ENCODE peak calls at places on chromosomes 2 and 18, in six cellular contexts. One of them, this sample, is unnamed.

GRCh38 chr2:8086796-8087479 is 594.9 kb upstream of the ID2 start:
- DNase-seq in A549: peak; percentile 38
- DNase-seq in transverse colon: no peak
- DNase-seq in stomach: no peak
- DNase-seq in upper lobe of left lung: no peak
- DNase-seq in suprapubic skin: no peak
- DNase-seq in this sample: no peak

GRCh38 chr2:140808816-140809215 is 1322.0 kb downstream of the LRP1B start:
- DNase-seq in A549: peak; percentile 32
- DNase-seq in transverse colon: no peak
- DNase-seq in stomach: no peak
- DNase-seq in upper lobe of left lung: no peak
- DNase-seq in suprapubic skin: no peak
- DNase-seq in this sample: no peak

GRCh38 chr2:217527586-217528202 is 475.1 kb downstream of the TNS1 start:
- DNase-seq in A549: no peak
- DNase-seq in transverse colon: no peak
- DNase-seq in stomach: no peak
- DNase-seq in upper lobe of left lung: no peak
- DNase-seq in suprapubic skin: no peak
- DNase-seq in this sample: no peak

GRCh38 chr18:60987963-60988362 is 345.3 kb upstream of the CDH20 start:
- DNase-seq in A549: no peak
- DNase-seq in transverse colon: no peak
- DNase-seq in stomach: no peak
- DNase-seq in upper lobe of left lung: no peak
- DNase-seq in suprapubic skin: no peak
- DNase-seq in this sample: no peak

GRCh38 chr2:130877258-130877657 is 40.5 kb downstream of the ARHGEF4 start:
- DNase-seq in A549: no peak
- DNase-seq in transverse colon: no peak
- DNase-seq in stomach: no peak
- DNase-seq in upper lobe of left lung: no peak
- DNase-seq in suprapubic skin: no peak
- DNase-seq in this sample: no peak

GRCh38 chr18:2083691-2084090 is 487.6 kb downstream of the METTL4 start:
- DNase-seq in A549: peak; percentile 19
- DNase-seq in transverse colon: no peak
- DNase-seq in stomach: no peak
- DNase-seq in upper lobe of left lung: no peak
- DNase-seq in suprapubic skin: no peak
- DNase-seq in this sample: no peak

GRCh38 chr2:134327367-134327766 is 73.5 kb downstream of the MGAT5 start:
- DNase-seq in A549: no peak
- DNase-seq in transverse colon: no peak
- DNase-seq in stomach: no peak
- DNase-seq in upper lobe of left lung: no peak
- DNase-seq in suprapubic skin: no peak
- DNase-seq in this sample: no peak

GRCh38 chr2:171200469-171200868 is 39.8 kb upstream of the TLK1 start:
- DNase-seq in A549: no peak
- DNase-seq in transverse colon: no peak
- DNase-seq in stomach: no peak
- DNase-seq in upper lobe of left lung: no peak
- DNase-seq in suprapubic skin: no peak
- DNase-seq in this sample: no peak

GRCh38 chr2:43159797-43160196 is 66.6 kb downstream of the ZFP36L2 start:
- DNase-seq in A549: no peak
- DNase-seq in transverse colon: no peak
- DNase-seq in stomach: no peak
- DNase-seq in upper lobe of left lung: no peak
- DNase-seq in suprapubic skin: no peak
- DNase-seq in this sample: no peak

GRCh38 chr2:118774458-118775133 is 72.9 kb downstream of the EN1 start:
- DNase-seq in A549: peak; percentile 16
- DNase-seq in transverse colon: peak; percentile 29
- DNase-seq in stomach: peak; percentile 32
- DNase-seq in upper lobe of left lung: peak; percentile 89
- DNase-seq in suprapubic skin: peak; percentile 85
- DNase-seq in this sample: no peak

GRCh38 chr18:27707201-27707600 is 469.7 kb downstream of the CDH2 start:
- DNase-seq in A549: no peak
- DNase-seq in transverse colon: no peak
- DNase-seq in stomach: no peak
- DNase-seq in upper lobe of left lung: no peak
- DNase-seq in suprapubic skin: no peak
- DNase-seq in this sample: no peak

GRCh38 chr2:106030287-106031268 is 163.5 kb downstream of the UXS1 start:
- DNase-seq in A549: peak; percentile 36
- DNase-seq in transverse colon: peak; percentile 29
- DNase-seq in stomach: no peak
- DNase-seq in upper lobe of left lung: no peak
- DNase-seq in suprapubic skin: no peak
- DNase-seq in this sample: peak; percentile 86

GRCh38 chr2:203853271-203853670 is 14.3 kb upstream of the CTLA4 start:
- DNase-seq in A549: no peak
- DNase-seq in transverse colon: no peak
- DNase-seq in stomach: no peak
- DNase-seq in upper lobe of left lung: no peak
- DNase-seq in suprapubic skin: no peak
- DNase-seq in this sample: no peak

GRCh38 chr2:147790580-147790979 is 54.2 kb upstream of the ACVR2A start:
- DNase-seq in A549: no peak
- DNase-seq in transverse colon: no peak
- DNase-seq in stomach: no peak
- DNase-seq in upper lobe of left lung: no peak
- DNase-seq in suprapubic skin: no peak
- DNase-seq in this sample: no peak

GRCh38 chr2:27050281-27050995 is 1.0 kb upstream of the AGBL5 start:
- DNase-seq in A549: peak; percentile 97
- DNase-seq in transverse colon: peak; percentile 95
- DNase-seq in stomach: peak; percentile 93
- DNase-seq in upper lobe of left lung: peak; percentile 94
- DNase-seq in suprapubic skin: peak; percentile 93
- DNase-seq in this sample: peak; percentile 96
- TF ChIP-seq EP300 in A549: no peak
- TF ChIP-seq EP300 in transverse colon: no peak
- TF ChIP-seq EP300 in stomach: no peak
- TF ChIP-seq EP300 in upper lobe of left lung: no peak
- TF ChIP-seq EP300 in suprapubic skin: no peak
- TF ChIP-seq EP300 in this sample: no peak

GRCh38 chr2:26300234-26300641 is 45.7 kb upstream of the SELENOI start:
- DNase-seq in A549: no peak
- DNase-seq in transverse colon: peak; percentile 39
- DNase-seq in stomach: peak; percentile 60
- DNase-seq in upper lobe of left lung: no peak
- DNase-seq in suprapubic skin: no peak
- DNase-seq in this sample: no peak
- H3K27ac ChIP-seq in A549: no peak overlapping the region
- H3K27ac ChIP-seq in transverse colon: peak overlapping the region; percentile 85
- H3K27ac ChIP-seq in stomach: peak overlapping the region; percentile 93
- H3K27ac ChIP-seq in upper lobe of left lung: peak overlapping the region; percentile 79
- H3K27ac ChIP-seq in suprapubic skin: peak overlapping the region; percentile 87
- H3K27ac ChIP-seq in this sample: peak overlapping the region; percentile 88

GRCh38 chr2:25420820-25421237 is 79.1 kb upstream of the DNMT3A start:
- DNase-seq in A549: no peak
- DNase-seq in transverse colon: peak; percentile 42
- DNase-seq in stomach: no peak
- DNase-seq in upper lobe of left lung: no peak
- DNase-seq in suprapubic skin: no peak
- DNase-seq in this sample: no peak
- TF ChIP-seq EP300 in A549: no peak
- TF ChIP-seq EP300 in transverse colon: no peak
- TF ChIP-seq EP300 in stomach: no peak
- TF ChIP-seq EP300 in upper lobe of left lung: no peak
- TF ChIP-seq EP300 in suprapubic skin: no peak
- TF ChIP-seq EP300 in this sample: no peak

DNA sequence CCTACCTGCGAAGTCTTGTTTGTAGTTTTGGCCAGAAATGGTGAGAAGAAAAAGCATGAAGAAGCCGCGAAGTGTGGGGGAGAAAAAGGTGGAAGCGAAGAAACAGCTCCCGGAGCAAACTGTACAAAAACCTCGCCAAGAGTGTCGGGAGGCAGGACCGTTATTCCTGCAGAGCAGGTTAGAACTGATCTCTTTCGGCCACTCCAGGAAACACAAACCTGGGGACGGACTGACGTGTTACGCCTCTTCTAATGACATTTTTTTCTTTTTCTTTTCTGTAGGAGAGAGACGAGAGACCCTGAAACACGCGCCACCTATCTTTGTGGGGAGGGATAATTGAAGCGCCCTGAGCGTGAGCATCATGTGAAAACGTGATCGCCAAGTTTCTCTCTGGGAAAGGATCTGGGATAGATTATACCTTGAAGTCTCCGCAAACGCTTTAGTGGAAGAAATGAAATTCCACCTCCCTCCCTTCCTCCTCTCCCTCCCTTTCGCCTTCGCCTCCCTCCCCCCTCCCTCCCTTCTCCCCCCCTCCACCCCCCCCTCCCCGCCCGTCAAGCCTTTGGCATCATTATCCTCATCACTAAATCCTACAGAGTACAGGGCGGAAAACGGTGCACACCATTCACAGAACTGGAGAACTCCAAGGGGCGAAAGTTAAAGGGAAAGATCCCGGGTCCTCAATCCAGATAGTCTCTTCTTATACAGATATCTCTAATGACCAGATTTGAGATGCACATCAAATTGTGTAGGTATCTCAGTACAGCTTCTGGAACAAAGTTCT is at the start of gene ZEB2:
- DNase-seq in A549: peak; percentile 67
- DNase-seq in transverse colon: peak; percentile 43
- DNase-seq in stomach: no peak
- DNase-seq in upper lobe of left lung: no peak
- DNase-seq in suprapubic skin: no peak
- DNase-seq in this sample: peak; percentile 88
- H3K27ac ChIP-seq in A549: peak within 1 kb of the TSS; percentile 59
- H3K27ac ChIP-seq in transverse colon: peak within 1 kb of the TSS; percentile 91
- H3K27ac ChIP-seq in stomach: peak within 1 kb of the TSS; percentile 97
- H3K27ac ChIP-seq in upper lobe of left lung: peak within 1 kb of the TSS; percentile 99
- H3K27ac ChIP-seq in suprapubic skin: peak within 1 kb of the TSS; percentile 98
- H3K27ac ChIP-seq in this sample: peak within 1 kb of the TSS; percentile 86

GRCh38 chr2:60581461-60582282 is 28.2 kb upstream of the BCL11A start:
- DNase-seq in A549: peak; percentile 58
- DNase-seq in transverse colon: peak; percentile 67
- DNase-seq in stomach: peak; percentile 77
- DNase-seq in upper lobe of left lung: peak; percentile 95
- DNase-seq in suprapubic skin: no peak
- DNase-seq in this sample: peak; percentile 74
- TF ChIP-seq EP300 in A549: no peak
- TF ChIP-seq EP300 in transverse colon: no peak
- TF ChIP-seq EP300 in stomach: no peak
- TF ChIP-seq EP300 in upper lobe of left lung: no peak
- TF ChIP-seq EP300 in suprapubic skin: no peak
- TF ChIP-seq EP300 in this sample: no peak

This sample was measured in sigmoid colon.